ENCODE peak calls at places on chromosomes 1 and 21, in ten cellular contexts. A is fibroblast of pulmonary artery, Z is astrocyte of the spinal cord, W is foreskin fibroblast, N is fibroblast of lung, C is OCI-LY7, L is K562, R is WERI-Rb-1, Y is Caco-2, I is tibial artery. S is an unnamed sample.

GRCh38 chr21:44425895-44426662 is 29.2 kb upstream of the LRRC3 start:
- DNase-seq in A (no peak), Z (no peak), W (no peak), N (no peak), C (no peak), L (no peak), R (peak), Y (no peak), I (peak), S (no peak)

GRCh38 chr1:12181568-12181967 is 14.8 kb downstream of the TNFRSF1B start:
- DNase-seq in A (no peak), Z (no peak), W (no peak), N (no peak), C (no peak), L (no peak), R (no peak), Y (no peak), I (no peak), S (no peak)

GRCh38 chr1:11802973-11803885 is 2.5 kb downstream of the MTHFR start:
- DNase-seq in A (peak), Z (peak), W (peak), N (peak), C (peak), L (peak), R (peak), Y (peak), I (peak), S (peak)

GRCh38 chr1:241275981-241276380 is 81.0 kb downstream of the RGS7 start:
- DNase-seq in A (no peak), Z (no peak), W (no peak), N (no peak), C (no peak), L (no peak), R (no peak), Y (no peak), I (no peak), S (no peak)

GRCh38 chr1:30058966-30059365 is 664.4 kb downstream of the MATN1 start:
- DNase-seq in A (peak), Z (peak), W (peak), N (peak), C (no peak), L (no peak), R (no peak), Y (no peak), I (peak), S (peak)

GRCh38 chr21:22806278-22806677 is 1808.1 kb downstream of the NCAM2 start:
- DNase-seq in A (no peak), Z (no peak), W (no peak), N (no peak), C (no peak), L (no peak), R (no peak), Y (no peak), I (no peak), S (no peak)

GRCh38 chr1:41678141-41678878 is 193.8 kb upstream of the EDN2 start:
- DNase-seq in A (peak), Z (peak), W (peak), N (peak), C (no peak), L (no peak), R (no peak), Y (no peak), I (no peak), S (peak)

GRCh38 chr1:4047666-4048065 is 147.6 kb upstream of the C1orf174 start:
- DNase-seq in A (no peak), Z (no peak), W (no peak), N (no peak), C (no peak), L (no peak), R (no peak), Y (no peak), I (no peak), S (no peak)

GRCh38 chr1:6854166-6854565 is 68.9 kb downstream of the CAMTA1 start:
- DNase-seq in A (peak), Z (no peak), W (no peak), N (no peak), C (no peak), L (no peak), R (no peak), Y (no peak), I (no peak), S (no peak)

GRCh38 chr1:38584408-38585037 is 275.0 kb downstream of the RRAGC start:
- DNase-seq in A (no peak), Z (no peak), W (no peak), N (no peak), C (no peak), L (peak), R (no peak), Y (no peak), I (no peak), S (no peak)

GRCh38 chr21:42721341-42721824 is 68.0 kb downstream of the PDE9A start:
- DNase-seq in A (peak), Z (no peak), W (peak), N (no peak), C (no peak), L (no peak), R (no peak), Y (no peak), I (no peak), S (no peak)

GRCh38 chr1:180144659-180145357 is 9.9 kb upstream of the QSOX1 start:
- DNase-seq in A (no peak), Z (no peak), W (no peak), N (no peak), C (no peak), L (no peak), R (no peak), Y (no peak), I (no peak), S (no peak)

GRCh38 chr1:109959974-109960744 is 24.4 kb upstream of the AHCYL1 start:
- DNase-seq in A (peak), Z (peak), W (peak), N (peak), C (no peak), L (no peak), R (no peak), Y (peak), I (no peak), S (no peak)

GRCh38 chr1:99771522-99771921 is 5.1 kb upstream of the FRRS1 start:
- DNase-seq in A (no peak), Z (no peak), W (no peak), N (no peak), C (no peak), L (peak), R (no peak), Y (peak), I (no peak), S (no peak)

GRCh38 chr1:234722904-234723588 is 113.1 kb upstream of the IRF2BP2 start:
- DNase-seq in A (peak), Z (peak), W (peak), N (peak), C (peak), L (peak), R (no peak), Y (no peak), I (peak), S (peak)

DNA sequence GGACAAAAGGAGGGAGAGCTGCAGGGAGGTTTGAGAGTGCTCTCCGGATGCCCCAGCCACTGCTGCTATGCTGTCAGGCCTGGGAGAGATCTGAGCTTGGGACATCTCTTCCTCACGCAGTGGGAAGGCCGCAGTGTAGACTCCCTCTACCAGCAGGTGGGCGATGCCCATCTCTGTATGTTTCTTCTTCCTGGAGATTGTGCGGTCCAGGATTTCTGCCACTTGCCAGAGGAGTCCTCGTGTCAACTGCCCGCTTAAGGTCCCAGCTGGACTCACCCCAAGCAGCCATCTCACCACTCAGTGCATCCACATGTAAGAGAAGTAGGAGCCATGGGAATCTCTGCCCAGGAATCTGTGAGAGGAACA is 10.9 kb downstream of the CPLANE2 start:
- DNase-seq in A (no peak), Z (no peak), W (no peak), N (no peak), C (no peak), L (no peak), R (no peak), Y (no peak), I (no peak), S (no peak)
- H3K4me3 ChIP-seq in A (no peak), Z (no peak), W (no peak), N (no peak), C (no peak), L (no peak), R (no peak), Y (no peak), I (no peak), S (no peak)

GRCh38 chr1:84603941-84604830 is 29.9 kb upstream of the CTBS start:
- DNase-seq in A (peak), Z (peak), W (peak), N (peak), C (no peak), L (peak), R (peak), Y (no peak), I (peak), S (no peak)
- TF ChIP-seq CTCF in A (peak), Z (peak), W (peak), N (peak), C (no peak), L (peak), R (peak), Y (no peak), I (peak), S (no peak)

GRCh38 chr1:25137106-25137505 is 95.2 kb downstream of the SYF2 start:
- DNase-seq in A (no peak), Z (no peak), W (no peak), N (no peak), C (no peak), L (no peak), R (no peak), Y (no peak), I (no peak), S (no peak)
- H3K4me3 ChIP-seq in A (no peak), Z (no peak), W (no peak), N (no peak), C (no peak), L (no peak), R (no peak), Y (no peak), I (no peak), S (no peak)

DNA sequence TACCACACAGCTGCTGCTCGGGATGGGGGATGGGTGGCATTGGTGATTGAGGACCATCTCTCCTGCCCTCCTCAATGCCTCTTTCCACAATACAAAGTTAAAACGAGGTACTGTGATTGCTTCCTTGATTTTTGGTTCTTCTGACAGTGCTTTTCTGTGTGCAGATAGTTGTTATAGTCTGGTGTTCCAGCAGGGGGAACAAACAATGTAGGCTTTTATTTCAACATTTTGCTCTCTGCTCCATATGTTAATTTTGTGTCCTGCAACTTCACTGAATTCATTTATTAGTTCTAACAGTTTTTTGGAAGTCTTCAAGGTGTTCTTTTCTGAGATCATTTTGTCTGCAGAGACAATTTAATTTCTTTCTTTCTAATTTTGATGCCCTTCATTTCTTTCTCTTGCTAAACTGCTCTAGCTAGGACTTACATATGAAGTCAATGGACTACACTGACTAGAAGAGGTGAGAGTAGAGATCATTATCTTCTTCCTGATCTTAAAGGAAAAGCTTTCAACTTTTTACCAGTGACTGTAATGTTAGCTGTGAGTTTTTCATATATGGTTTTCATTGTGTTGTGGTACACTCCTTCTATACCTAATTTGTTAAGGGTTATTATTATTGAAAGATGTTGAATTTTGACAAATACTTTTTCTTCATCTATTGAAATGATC is 45.4 kb downstream of the TNFSF18 start:
- DNase-seq in A (peak), Z (no peak), W (no peak), N (no peak), C (no peak), L (no peak), R (no peak), Y (no peak), I (no peak), S (no peak)
- TF ChIP-seq CTCF in A (peak), Z (peak), W (no peak), N (no peak), C (peak), L (no peak), R (no peak), Y (no peak), I (no peak), S (no peak)

DNA sequence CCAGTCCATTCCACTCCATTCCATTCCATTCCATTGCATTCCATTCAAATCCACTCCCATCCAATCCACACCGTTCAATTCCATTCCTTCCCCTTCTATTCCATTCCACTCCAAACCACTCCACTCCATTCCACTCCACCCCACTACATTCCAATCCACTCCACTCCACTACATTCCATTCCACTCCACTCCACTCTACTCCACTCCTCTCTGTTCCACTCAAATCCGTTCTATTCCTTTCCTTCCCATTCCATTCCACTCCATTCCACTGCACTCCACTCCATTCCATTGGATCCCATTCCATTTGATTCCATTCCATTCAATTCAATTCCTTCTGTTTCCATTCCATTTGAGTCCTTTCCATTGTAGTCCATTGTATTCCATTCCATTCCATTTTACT is 2568.3 kb upstream of the TPTE start:
- DNase-seq in A (no peak), Z (no peak), W (no peak), N (no peak), C (no peak), L (no peak), R (no peak), Y (no peak), I (no peak), S (no peak)
- H3K4me3 ChIP-seq in A (no peak), Z (no peak), W (no peak), N (no peak), C (no peak), L (no peak), R (no peak), Y (no peak), I (no peak), S (no peak)

DNA sequence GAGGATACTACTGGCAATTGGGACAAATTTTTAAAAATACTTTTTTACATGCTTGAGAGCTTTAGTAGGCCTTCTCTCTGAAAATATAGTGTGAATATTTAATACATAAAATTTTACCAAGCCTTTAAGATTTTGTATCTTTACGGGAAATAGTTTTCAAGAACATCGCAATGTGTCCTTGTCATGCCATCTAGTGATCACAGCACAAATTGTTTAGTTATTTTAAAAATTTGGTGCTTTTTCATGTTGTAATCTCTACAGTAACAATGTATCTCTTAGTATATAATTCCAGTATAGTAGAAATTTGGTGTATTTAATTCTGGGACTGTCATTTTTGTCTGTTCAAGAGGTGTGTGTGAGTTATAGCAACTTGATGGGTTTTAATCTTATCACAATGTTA is 6.7 kb downstream of the CDC7 start:
- DNase-seq in A (peak), Z (no peak), W (no peak), N (no peak), C (no peak), L (no peak), R (no peak), Y (no peak), I (no peak), S (no peak)
- TF ChIP-seq CTCF in A (peak), Z (no peak), W (no peak), N (no peak), C (peak), L (no peak), R (no peak), Y (no peak), I (no peak), S (no peak)

GRCh38 chr1:205345761-205346160 is 11.0 kb downstream of the KLHDC8A start:
- DNase-seq in A (no peak), Z (no peak), W (no peak), N (no peak), C (no peak), L (no peak), R (no peak), Y (no peak), I (no peak), S (no peak)

GRCh38 chr1:205340674-205341073 is 16.0 kb downstream of the KLHDC8A start:
- DNase-seq in A (no peak), Z (no peak), W (no peak), N (no peak), C (no peak), L (no peak), R (no peak), Y (no peak), I (no peak), S (no peak)

GRCh38 chr1:205346956-205347574 is 9.7 kb downstream of the KLHDC8A start:
- DNase-seq in A (no peak), Z (no peak), W (no peak), N (peak), C (no peak), L (no peak), R (no peak), Y (no peak), I (no peak), S (no peak)

GRCh38 chr1:205343431-205344009 is 13.2 kb downstream of the KLHDC8A start:
- DNase-seq in A (no peak), Z (no peak), W (no peak), N (no peak), C (no peak), L (peak), R (no peak), Y (no peak), I (no peak), S (no peak)

GRCh38 chr1:205344010-205344808 is 12.5 kb downstream of the KLHDC8A start:
- DNase-seq in A (no peak), Z (no peak), W (no peak), N (no peak), C (no peak), L (peak), R (no peak), Y (peak), I (no peak), S (no peak)
- H3K4me3 ChIP-seq in A (peak), Z (no peak), W (no peak), N (peak), C (no peak), L (peak), R (peak), Y (peak), I (peak), S (peak)